ENCODE peak calls at places on chromosomes 2 and 18, in seven cellular contexts. One of them, this sample, is unnamed. For H3K27me3, the result is how much of the 10 kb centered on the place peaks cover.

GRCh38 chr2:201118121-201118956 is 2.4 kb downstream of the CFLAR start:
- DNase-seq in upper lobe of right lung: peak
- DNase-seq in body of pancreas: peak
- DNase-seq in K562: peak
- DNase-seq in tibial nerve: peak
- DNase-seq in colonic mucosa: peak
- DNase-seq in psoas muscle: peak
- DNase-seq in this sample: peak

GRCh38 chr2:42828487-42829416 is 36.4 kb upstream of the HAAO start:
- DNase-seq in upper lobe of right lung: peak
- DNase-seq in body of pancreas: peak
- DNase-seq in K562: peak
- DNase-seq in tibial nerve: peak
- DNase-seq in colonic mucosa: peak
- DNase-seq in psoas muscle: peak
- DNase-seq in this sample: peak

GRCh38 chr2:240302933-240303332 is 132.5 kb upstream of the GPC1 start:
- DNase-seq in upper lobe of right lung: peak
- DNase-seq in body of pancreas: no peak
- DNase-seq in K562: no peak
- DNase-seq in tibial nerve: no peak
- DNase-seq in colonic mucosa: no peak
- DNase-seq in psoas muscle: no peak
- DNase-seq in this sample: no peak

GRCh38 chr2:180539541-180539940 is 440.9 kb upstream of the UBE2E3 start:
- DNase-seq in upper lobe of right lung: no peak
- DNase-seq in body of pancreas: no peak
- DNase-seq in K562: no peak
- DNase-seq in tibial nerve: no peak
- DNase-seq in colonic mucosa: no peak
- DNase-seq in psoas muscle: no peak
- DNase-seq in this sample: no peak

GRCh38 chr18:13292736-13293135 is 74.2 kb downstream of the LDLRAD4 start:
- DNase-seq in upper lobe of right lung: no peak
- DNase-seq in body of pancreas: no peak
- DNase-seq in K562: no peak
- DNase-seq in tibial nerve: no peak
- DNase-seq in colonic mucosa: no peak
- DNase-seq in psoas muscle: no peak
- DNase-seq in this sample: no peak

GRCh38 chr18:64119916-64120315 is 29.0 kb downstream of the LINC00305 start:
- DNase-seq in upper lobe of right lung: no peak
- DNase-seq in body of pancreas: no peak
- DNase-seq in K562: no peak
- DNase-seq in tibial nerve: no peak
- DNase-seq in colonic mucosa: no peak
- DNase-seq in psoas muscle: no peak
- DNase-seq in this sample: no peak

GRCh38 chr2:159960413-159960812 is 102.0 kb downstream of the PLA2R1 start:
- DNase-seq in upper lobe of right lung: no peak
- DNase-seq in body of pancreas: no peak
- DNase-seq in K562: no peak
- DNase-seq in tibial nerve: no peak
- DNase-seq in colonic mucosa: no peak
- DNase-seq in psoas muscle: no peak
- DNase-seq in this sample: peak

GRCh38 chr2:7023542-7023941 is 106.3 kb downstream of the RNF144A start:
- DNase-seq in upper lobe of right lung: no peak
- DNase-seq in body of pancreas: peak
- DNase-seq in K562: no peak
- DNase-seq in tibial nerve: no peak
- DNase-seq in colonic mucosa: no peak
- DNase-seq in psoas muscle: no peak
- DNase-seq in this sample: no peak

GRCh38 chr18:57802166-57802868 is 798 bp downstream of the ATP8B1 start:
- DNase-seq in upper lobe of right lung: no peak
- DNase-seq in body of pancreas: no peak
- DNase-seq in K562: no peak
- DNase-seq in tibial nerve: no peak
- DNase-seq in colonic mucosa: no peak
- DNase-seq in psoas muscle: peak
- DNase-seq in this sample: no peak

GRCh38 chr2:59584958-59585357 is 968.5 kb downstream of the BCL11A start:
- DNase-seq in upper lobe of right lung: no peak
- DNase-seq in body of pancreas: no peak
- DNase-seq in K562: no peak
- DNase-seq in tibial nerve: no peak
- DNase-seq in colonic mucosa: no peak
- DNase-seq in psoas muscle: no peak
- DNase-seq in this sample: peak

GRCh38 chr18:69935319-69936190 is 12.1 kb downstream of the CD226 start:
- DNase-seq in upper lobe of right lung: no peak
- DNase-seq in body of pancreas: peak
- DNase-seq in K562: no peak
- DNase-seq in tibial nerve: no peak
- DNase-seq in colonic mucosa: no peak
- DNase-seq in psoas muscle: no peak
- DNase-seq in this sample: peak

GRCh38 chr18:49178736-49179135 is 228.0 kb upstream of the SMAD7 start:
- DNase-seq in upper lobe of right lung: no peak
- DNase-seq in body of pancreas: peak
- DNase-seq in K562: peak
- DNase-seq in tibial nerve: peak
- DNase-seq in colonic mucosa: peak
- DNase-seq in psoas muscle: no peak
- DNase-seq in this sample: peak

GRCh38 chr2:206799083-206799482 is 33.7 kb downstream of the FASTKD2 start:
- DNase-seq in upper lobe of right lung: no peak
- DNase-seq in body of pancreas: no peak
- DNase-seq in K562: no peak
- DNase-seq in tibial nerve: no peak
- DNase-seq in colonic mucosa: no peak
- DNase-seq in psoas muscle: no peak
- DNase-seq in this sample: peak

GRCh38 chr2:158967731-158968395 is 577 bp upstream of the TANC1 start:
- DNase-seq in upper lobe of right lung: peak
- DNase-seq in body of pancreas: peak
- DNase-seq in K562: no peak
- DNase-seq in tibial nerve: peak
- DNase-seq in colonic mucosa: peak
- DNase-seq in psoas muscle: peak
- DNase-seq in this sample: no peak

GRCh38 chr2:170523506-170523905 is 191.6 kb upstream of the SP5 start:
- DNase-seq in upper lobe of right lung: no peak
- DNase-seq in body of pancreas: no peak
- DNase-seq in K562: no peak
- DNase-seq in tibial nerve: no peak
- DNase-seq in colonic mucosa: no peak
- DNase-seq in psoas muscle: no peak
- DNase-seq in this sample: no peak

GRCh38 chr2:170525566-170525900 is 189.6 kb upstream of the SP5 start:
- DNase-seq in upper lobe of right lung: peak
- DNase-seq in body of pancreas: peak
- DNase-seq in K562: no peak
- DNase-seq in tibial nerve: peak
- DNase-seq in colonic mucosa: peak
- DNase-seq in psoas muscle: peak
- DNase-seq in this sample: peak

GRCh38 chr2:170524828-170525565 is 190.1 kb upstream of the SP5 start:
- DNase-seq in upper lobe of right lung: no peak
- DNase-seq in body of pancreas: no peak
- DNase-seq in K562: no peak
- DNase-seq in tibial nerve: no peak
- DNase-seq in colonic mucosa: no peak
- DNase-seq in psoas muscle: no peak
- DNase-seq in this sample: no peak

GRCh38 chr2:170518911-170519310 is 196.2 kb upstream of the SP5 start:
- DNase-seq in upper lobe of right lung: no peak
- DNase-seq in body of pancreas: no peak
- DNase-seq in K562: no peak
- DNase-seq in tibial nerve: no peak
- DNase-seq in colonic mucosa: no peak
- DNase-seq in psoas muscle: no peak
- DNase-seq in this sample: no peak

DNA sequence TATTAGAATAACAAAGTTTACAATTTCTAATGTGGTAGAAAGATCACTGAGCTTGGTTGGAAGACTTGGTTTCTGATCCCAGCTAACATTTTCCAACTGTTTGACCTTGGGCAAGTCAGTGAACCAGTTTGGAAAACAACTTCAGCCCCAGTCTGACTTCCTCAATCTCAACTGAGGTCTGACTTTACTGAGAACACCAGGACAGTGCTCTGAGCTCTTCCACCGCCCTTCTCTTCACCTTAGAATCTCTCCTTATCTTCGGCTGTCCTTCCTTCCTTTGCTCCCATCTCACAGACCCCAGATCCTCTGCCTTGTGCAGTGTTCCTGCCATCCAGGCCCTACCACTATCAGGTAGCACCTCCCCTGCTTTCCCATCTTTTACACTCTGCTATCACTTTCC is 193.8 kb upstream of the SP5 start:
- DNase-seq in upper lobe of right lung: no peak
- DNase-seq in body of pancreas: no peak
- DNase-seq in K562: no peak
- DNase-seq in tibial nerve: no peak
- DNase-seq in colonic mucosa: no peak
- DNase-seq in psoas muscle: no peak
- DNase-seq in this sample: no peak
- TF ChIP-seq CTCF in upper lobe of right lung: no peak
- TF ChIP-seq CTCF in body of pancreas: no peak
- TF ChIP-seq CTCF in K562: no peak
- TF ChIP-seq CTCF in tibial nerve: no peak
- TF ChIP-seq CTCF in colonic mucosa: no peak
- TF ChIP-seq CTCF in psoas muscle: no peak
- TF ChIP-seq CTCF in this sample: no peak

GRCh38 chr2:216370961-216371633 is 1.2 kb downstream of the MARCHF4 start:
- DNase-seq in upper lobe of right lung: no peak
- DNase-seq in body of pancreas: no peak
- DNase-seq in K562: no peak
- DNase-seq in tibial nerve: no peak
- DNase-seq in colonic mucosa: no peak
- DNase-seq in psoas muscle: no peak
- DNase-seq in this sample: no peak
- H3K4me3 ChIP-seq in upper lobe of right lung: no peak
- H3K4me3 ChIP-seq in body of pancreas: no peak
- H3K4me3 ChIP-seq in K562: no peak
- H3K4me3 ChIP-seq in tibial nerve: no peak
- H3K4me3 ChIP-seq in colonic mucosa: no peak
- H3K4me3 ChIP-seq in psoas muscle: peak
- H3K4me3 ChIP-seq in this sample: peak

GRCh38 chr2:99858951-99859596 is 283.3 kb downstream of the AFF3 start:
- DNase-seq in upper lobe of right lung: no peak
- DNase-seq in body of pancreas: no peak
- DNase-seq in K562: no peak
- DNase-seq in tibial nerve: no peak
- DNase-seq in colonic mucosa: no peak
- DNase-seq in psoas muscle: no peak
- DNase-seq in this sample: no peak
- H3K27me3 ChIP-seq in upper lobe of right lung: under half
- H3K27me3 ChIP-seq in body of pancreas: under half
- H3K27me3 ChIP-seq in K562: under half
- H3K27me3 ChIP-seq in tibial nerve: under half
- H3K27me3 ChIP-seq in colonic mucosa: under half
- H3K27me3 ChIP-seq in psoas muscle: under half
- H3K27me3 ChIP-seq in this sample: under half

GRCh38 chr2:191301971-191302370 is 56.8 kb downstream of the MYO1B start:
- DNase-seq in upper lobe of right lung: no peak
- DNase-seq in body of pancreas: no peak
- DNase-seq in K562: no peak
- DNase-seq in tibial nerve: no peak
- DNase-seq in colonic mucosa: no peak
- DNase-seq in psoas muscle: no peak
- DNase-seq in this sample: no peak

GRCh38 chr2:191299866-191300265 is 54.7 kb downstream of the MYO1B start:
- DNase-seq in upper lobe of right lung: no peak
- DNase-seq in body of pancreas: no peak
- DNase-seq in K562: no peak
- DNase-seq in tibial nerve: no peak
- DNase-seq in colonic mucosa: no peak
- DNase-seq in psoas muscle: no peak
- DNase-seq in this sample: no peak

GRCh38 chr2:191303349-191304005 is 58.3 kb downstream of the MYO1B start:
- DNase-seq in upper lobe of right lung: no peak
- DNase-seq in body of pancreas: no peak
- DNase-seq in K562: no peak
- DNase-seq in tibial nerve: no peak
- DNase-seq in colonic mucosa: no peak
- DNase-seq in psoas muscle: no peak
- DNase-seq in this sample: peak

GRCh38 chr2:191304939-191305875 is 60.0 kb downstream of the MYO1B start:
- DNase-seq in upper lobe of right lung: no peak
- DNase-seq in body of pancreas: peak
- DNase-seq in K562: no peak
- DNase-seq in tibial nerve: peak
- DNase-seq in colonic mucosa: peak
- DNase-seq in psoas muscle: peak
- DNase-seq in this sample: peak

GRCh38 chr2:191302459-191303155 is 57.4 kb downstream of the MYO1B start:
- DNase-seq in upper lobe of right lung: no peak
- DNase-seq in body of pancreas: no peak
- DNase-seq in K562: no peak
- DNase-seq in tibial nerve: no peak
- DNase-seq in colonic mucosa: no peak
- DNase-seq in psoas muscle: no peak
- DNase-seq in this sample: peak
- TF ChIP-seq CTCF in upper lobe of right lung: no peak
- TF ChIP-seq CTCF in body of pancreas: no peak
- TF ChIP-seq CTCF in K562: no peak
- TF ChIP-seq CTCF in tibial nerve: no peak
- TF ChIP-seq CTCF in colonic mucosa: no peak
- TF ChIP-seq CTCF in psoas muscle: no peak
- TF ChIP-seq CTCF in this sample: peak

GRCh38 chr2:69139778-69140177 is 126.8 kb downstream of the ANTXR1 start:
- DNase-seq in upper lobe of right lung: no peak
- DNase-seq in body of pancreas: no peak
- DNase-seq in K562: no peak
- DNase-seq in tibial nerve: no peak
- DNase-seq in colonic mucosa: no peak
- DNase-seq in psoas muscle: no peak
- DNase-seq in this sample: peak
- H3K4me3 ChIP-seq in upper lobe of right lung: no peak
- H3K4me3 ChIP-seq in body of pancreas: no peak
- H3K4me3 ChIP-seq in K562: no peak
- H3K4me3 ChIP-seq in tibial nerve: no peak
- H3K4me3 ChIP-seq in colonic mucosa: no peak
- H3K4me3 ChIP-seq in psoas muscle: no peak
- H3K4me3 ChIP-seq in this sample: no peak